ENCODE peak calls at places on chromosome 7, in eight cellular contexts. X, N, J, K, S, A, O and C are unnamed samples.

GRCh38 chr7:47809387-47809786 is 138.9 kb downstream of the PKD1L1 start:
- DNase-seq in X (no peak), N (no peak), J (no peak), K (peak; percentile 59), S (no peak), A (no peak), O (no peak), C (no peak)

GRCh38 chr7:88792361-88792760 is 3.2 kb downstream of the TEX47 start:
- DNase-seq in X (no peak), N (no peak), J (no peak), K (no peak), S (no peak), A (no peak), O (no peak), C (no peak)

GRCh38 chr7:23530355-23530754 is 1.4 kb downstream of the TRA2A start:
- DNase-seq in X (no peak), N (no peak), J (peak; percentile 5), K (peak; percentile 18), S (no peak), A (peak; percentile 71), O (peak; percentile 65), C (peak; percentile 47)

GRCh38 chr7:47539398-47540052 is 42.4 kb downstream of the TNS3 start:
- DNase-seq in X (no peak), N (no peak), J (no peak), K (no peak), S (no peak), A (peak; percentile 11), O (peak; percentile 61), C (peak; percentile 88)

GRCh38 chr7:20435305-20435704 is 104.6 kb downstream of the ITGB8 start:
- DNase-seq in X (no peak), N (no peak), J (no peak), K (no peak), S (no peak), A (no peak), O (no peak), C (no peak)

GRCh38 chr7:151631968-151632749 is 112.5 kb upstream of the RHEB start:
- DNase-seq in X (peak; percentile 95), N (peak; percentile 80), J (peak; percentile 68), K (peak; percentile 80), S (peak; percentile 93), A (peak; percentile 86), O (peak; percentile 79), C (peak; percentile 61)

GRCh38 chr7:11185179-11185578 is 211.5 kb downstream of the PHF14 start:
- DNase-seq in X (no peak), N (no peak), J (no peak), K (no peak), S (no peak), A (peak; percentile 93), O (no peak), C (no peak)

GRCh38 chr7:23074443-23075244 is 30.9 kb upstream of the KLHL7 start:
- DNase-seq in X (no peak), N (no peak), J (no peak), K (peak; percentile 68), S (no peak), A (no peak), O (no peak), C (no peak)

GRCh38 chr7:149559711-149560110 is 62.1 kb upstream of the ZNF746 start:
- DNase-seq in X (no peak), N (no peak), J (no peak), K (no peak), S (no peak), A (no peak), O (peak; percentile 28), C (peak; percentile 52)

GRCh38 chr7:84002348-84002747 is 192.2 kb downstream of the SEMA3A start:
- DNase-seq in X (no peak), N (no peak), J (no peak), K (no peak), S (no peak), A (peak; percentile 33), O (no peak), C (no peak)

GRCh38 chr7:13327669-13328068 is 640.2 kb downstream of the ARL4A start:
- DNase-seq in X (no peak), N (no peak), J (no peak), K (no peak), S (no peak), A (no peak), O (no peak), C (no peak)

GRCh38 chr7:132742152-132742551 is 165.9 kb upstream of the PLXNA4 start:
- DNase-seq in X (no peak), N (no peak), J (no peak), K (no peak), S (no peak), A (no peak), O (peak; percentile 70), C (peak; percentile 88)

GRCh38 chr7:119377-120163 is 72.8 kb upstream of the FAM20C start:
- DNase-seq in X (no peak), N (no peak), J (no peak), K (no peak), S (no peak), A (no peak), O (no peak), C (peak; percentile 68)